ENCODE peak calls at places on chromosome 12, in seven cellular contexts. W is mesenchymal stem cell, I is IMR-90, X is H9, E is mesendoderm, H is H1, K is trophoblast cell. M is an unnamed sample.
A peak's percentile ranks its signal among the peaks of the same experiment; 100 is the strongest.

GRCh38 chr12:3107954-3108353 is 30.8 kb downstream of the TSPAN9 start:
- DNase-seq in H (no peak), I (no peak), W (peak; percentile 28), K (no peak), E (no peak), X (no peak), M (no peak)

GRCh38 chr12:56487448-56488040 is 417 bp downstream of the GLS2 start:
- DNase-seq in K (no peak), I (no peak), W (peak; percentile 23), E (peak; percentile 58), H (peak; percentile 83), X (peak; percentile 80), M (no peak)

GRCh38 chr12:42309996-42310395 is 15.9 kb downstream of the ZCRB1 start:
- DNase-seq in W (no peak), X (no peak), E (no peak), I (no peak), K (no peak), H (no peak), M (no peak)

GRCh38 chr12:98037401-98038140 is 477.8 kb upstream of the TMPO start:
- DNase-seq in I (no peak), H (no peak), E (no peak), K (no peak), W (no peak), X (no peak), M (no peak)

GRCh38 chr12:124191024-124191359 is 103.9 kb upstream of the RFLNA start:
- DNase-seq in K (no peak), I (no peak), H (no peak), X (no peak), E (peak; percentile 88), W (peak; percentile 29), M (no peak)

GRCh38 chr12:85633491-85633890 is 202.7 kb downstream of the RASSF9 start:
- DNase-seq in E (no peak), I (no peak), X (no peak), W (no peak), H (no peak), K (no peak), M (no peak)

GRCh38 chr12:32139064-32139421 is 32.4 kb downstream of the BICD1 start:
- DNase-seq in I (peak; percentile 66), E (peak; percentile 52), X (no peak), K (no peak), W (peak; percentile 73), H (no peak), M (no peak)

GRCh38 chr12:48852734-48853168 is 788 bp upstream of the DDX23 start:
- DNase-seq in W (no peak), E (peak; percentile 52), K (no peak), H (no peak), X (no peak), I (no peak), M (no peak)

GRCh38 chr12:86264451-86265328 is 8.5 kb upstream of the MGAT4C start:
- DNase-seq in X (peak; percentile 95), W (no peak), I (no peak), K (no peak), H (peak; percentile 69), E (peak; percentile 36), M (no peak)

GRCh38 chr12:69688496-69689427 is 10.3 kb downstream of the BEST3 start:
- DNase-seq in H (peak; percentile 58), W (peak; percentile 95), X (peak; percentile 91), E (peak; percentile 94), I (peak; percentile 94), K (peak; percentile 94), M (no peak)

GRCh38 chr12:24374452-24374851 is 425.0 kb upstream of the SOX5 start:
- DNase-seq in I (no peak), K (no peak), X (no peak), E (no peak), H (no peak), W (no peak), M (no peak)

GRCh38 chr12:122986258-122986871 is 5.9 kb downstream of the ARL6IP4 start:
- DNase-seq in I (no peak), X (no peak), K (no peak), H (no peak), W (no peak), E (no peak), M (no peak)

GRCh38 chr12:125262866-125263265 is 197.6 kb downstream of the AACS start:
- DNase-seq in I (no peak), X (no peak), W (no peak), E (peak; percentile 19), H (no peak), K (no peak), M (no peak)

GRCh38 chr12:120106151-120106550 is 10.4 kb downstream of the RAB35 start:
- DNase-seq in X (no peak), K (no peak), W (no peak), E (no peak), H (no peak), I (no peak), M (no peak)
- H3K27ac ChIP-seq in X (no peak overlapping the region), K (no peak overlapping the region), W (no peak overlapping the region), E (no peak overlapping the region), H (no peak overlapping the region), I (no peak overlapping the region), M (no peak overlapping the region)

GRCh38 chr12:93536766-93537515 is 35.5 kb upstream of the SOCS2 start:
- DNase-seq in K (no peak), H (no peak), W (no peak), X (no peak), E (no peak), I (peak; percentile 23), M (no peak)
- H3K18ac ChIP-seq in K (no peak overlapping the region), H (no peak overlapping the region), W (no peak overlapping the region), X (no peak overlapping the region), E (no peak overlapping the region), I (no peak overlapping the region), M (no peak overlapping the region)

GRCh38 chr12:44542716-44543115 is 333.4 kb downstream of the NELL2 start:
- DNase-seq in W (no peak), K (no peak), X (no peak), E (no peak), I (no peak), H (no peak), M (no peak)

GRCh38 chr12:44531349-44531905 is 344.7 kb downstream of the NELL2 start:
- DNase-seq in I (no peak), K (no peak), W (no peak), E (peak; percentile 30), H (no peak), X (no peak), M (no peak)

GRCh38 chr12:44532940-44533339 is 343.2 kb downstream of the NELL2 start:
- DNase-seq in E (no peak), W (no peak), K (no peak), X (no peak), I (no peak), H (no peak), M (no peak)

GRCh38 chr12:44537354-44537753 is 338.8 kb downstream of the NELL2 start:
- DNase-seq in X (no peak), H (no peak), K (no peak), E (no peak), I (no peak), W (no peak), M (no peak)
- H3K27ac ChIP-seq in X (no peak overlapping the region), H (no peak overlapping the region), K (no peak overlapping the region), E (no peak overlapping the region), I (no peak overlapping the region), W (no peak overlapping the region), M (no peak overlapping the region)

DNA sequence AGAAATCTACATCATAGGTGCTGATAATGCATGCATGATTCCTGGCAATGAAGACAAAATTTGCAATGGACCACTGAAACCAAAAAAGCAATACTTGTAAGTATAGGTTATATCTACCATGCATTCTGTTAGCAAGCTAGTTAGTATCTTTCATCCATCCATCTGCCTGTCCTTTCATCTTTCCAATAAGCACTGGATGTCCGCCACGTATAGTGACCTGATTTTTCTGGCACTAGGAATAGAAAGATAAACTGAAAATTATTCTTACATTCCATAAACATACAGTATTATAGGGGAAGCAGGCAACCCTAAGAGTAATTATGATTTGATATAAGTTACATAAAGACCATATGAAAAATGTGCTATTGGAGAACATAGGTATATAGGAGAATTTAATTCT is 87.2 kb upstream of the MYF6 start:
- DNase-seq in E (no peak), K (no peak), W (no peak), H (no peak), X (no peak), I (no peak), M (no peak)
- H3K18ac ChIP-seq in E (no peak overlapping the region), K (no peak overlapping the region), W (no peak overlapping the region), H (no peak overlapping the region), X (no peak overlapping the region), I (no peak overlapping the region), M (no peak overlapping the region)